ENCODE peak calls at places on chromosomes 11 and 22, in seven cellular contexts. H, A, N, J, X, E and Q are unnamed samples.

GRCh38 chr11:45062974-45063635 is 83.3 kb upstream of the PRDM11 start:
- DNase-seq in J (no peak), E (no peak), A (no peak), N (no peak), H (no peak), X (no peak), Q (no peak)

GRCh38 chr22:29773233-29773632 is 6.1 kb downstream of the UQCR10 start:
- DNase-seq in A (no peak), H (no peak), J (no peak), E (no peak), N (no peak), X (no peak), Q (no peak)

GRCh38 chr11:10490398-10491232 is 35.6 kb downstream of the AMPD3 start:
- DNase-seq in N (peak; percentile 81), H (no peak), X (no peak), E (peak; percentile 69), J (peak; percentile 63), A (no peak), Q (peak; percentile 44)

GRCh38 chr22:47051435-47052175 is 289.2 kb downstream of the TBC1D22A start:
- DNase-seq in X (no peak), J (no peak), H (no peak), N (no peak), A (no peak), E (peak; percentile 49), Q (peak; percentile 32)

GRCh38 chr11:70872299-70872698 is 380.1 kb downstream of the SHANK2 start:
- DNase-seq in X (no peak), J (no peak), A (no peak), E (no peak), H (no peak), N (no peak), Q (no peak)

GRCh38 chr22:20488946-20489345 is 6.6 kb downstream of the KLHL22 start:
- DNase-seq in H (no peak), J (no peak), X (no peak), E (peak; percentile 6), N (no peak), A (no peak), Q (no peak)

GRCh38 chr11:17745032-17745772 is 10.6 kb downstream of the KCNC1 start:
- DNase-seq in N (no peak), H (no peak), X (no peak), A (no peak), J (no peak), E (no peak), Q (peak; percentile 22)

GRCh38 chr22:39773976-39774539 is 119.5 kb downstream of the ENTHD1 start:
- DNase-seq in H (peak; percentile 10), E (no peak), X (peak; percentile 49), J (no peak), A (no peak), N (no peak), Q (no peak)

GRCh38 chr11:134036484-134037092 is 32.3 kb upstream of the JAM3 start:
- DNase-seq in N (no peak), J (no peak), H (no peak), A (no peak), X (no peak), E (peak; percentile 47), Q (no peak)

GRCh38 chr22:39363751-39364484 is 14.1 kb downstream of the SYNGR1 start:
- DNase-seq in H (no peak), A (no peak), E (peak; percentile 20), N (no peak), X (no peak), J (no peak), Q (no peak)

GRCh38 chr22:37300551-37301017 is 18.3 kb downstream of the CYTH4 start:
- DNase-seq in E (no peak), H (no peak), N (no peak), A (no peak), J (no peak), X (no peak), Q (no peak)

GRCh38 chr22:36931446-36931845 is 18.0 kb downstream of the CSF2RB start:
- DNase-seq in A (no peak), N (no peak), J (no peak), H (no peak), E (no peak), X (no peak), Q (no peak)

GRCh38 chr11:68373810-68374501 is 61.6 kb downstream of the LRP5 start:
- DNase-seq in H (no peak), J (peak; percentile 75), E (peak; percentile 22), N (no peak), X (no peak), A (no peak), Q (no peak)

GRCh38 chr11:101096036-101096704 is 33.4 kb downstream of the PGR start:
- DNase-seq in A (no peak), E (no peak), X (no peak), H (no peak), J (no peak), N (no peak), Q (no peak)